ENCODE peak calls at places on chromosome 16, in six cellular contexts. One of them, this sample, is unnamed.

GRCh38 chr16:72836985-72837384 is 210.9 kb downstream of the ZFHX3 start:
- DNase-seq in tibial nerve: no peak
- DNase-seq in mammary epithelial cell: no peak
- DNase-seq in nephron progenitor cell: no peak
- DNase-seq in T-helper 17 cell: no peak
- DNase-seq in IMR-90: no peak
- DNase-seq in this sample: no peak

GRCh38 chr16:55478827-55479559 is at the start of gene MMP2:
- DNase-seq in tibial nerve: peak; percentile 75
- DNase-seq in mammary epithelial cell: no peak
- DNase-seq in nephron progenitor cell: peak; percentile 74
- DNase-seq in T-helper 17 cell: no peak
- DNase-seq in IMR-90: peak; percentile 79
- DNase-seq in this sample: peak; percentile 36

GRCh38 chr16:28820016-28820415 is 2.8 kb upstream of the ATXN2L start:
- DNase-seq in tibial nerve: no peak
- DNase-seq in mammary epithelial cell: no peak
- DNase-seq in nephron progenitor cell: no peak
- DNase-seq in T-helper 17 cell: no peak
- DNase-seq in IMR-90: no peak
- DNase-seq in this sample: no peak

GRCh38 chr16:79316004-79316458 is 284.5 kb downstream of the MAF start:
- DNase-seq in tibial nerve: no peak
- DNase-seq in mammary epithelial cell: no peak
- DNase-seq in nephron progenitor cell: no peak
- DNase-seq in T-helper 17 cell: no peak
- DNase-seq in IMR-90: no peak
- DNase-seq in this sample: no peak

GRCh38 chr16:4327782-4328579 is 12.1 kb downstream of the GLIS2 start:
- DNase-seq in tibial nerve: peak; percentile 60
- DNase-seq in mammary epithelial cell: peak; percentile 40
- DNase-seq in nephron progenitor cell: peak; percentile 79
- DNase-seq in T-helper 17 cell: peak; percentile 42
- DNase-seq in IMR-90: peak; percentile 69
- DNase-seq in this sample: no peak

GRCh38 chr16:2482181-2483107 is 7.5 kb downstream of the TBC1D24 start:
- DNase-seq in tibial nerve: peak; percentile 59
- DNase-seq in mammary epithelial cell: peak; percentile 43
- DNase-seq in nephron progenitor cell: no peak
- DNase-seq in T-helper 17 cell: no peak
- DNase-seq in IMR-90: peak; percentile 71
- DNase-seq in this sample: peak; percentile 80

GRCh38 chr16:68776821-68777485 is 39.9 kb downstream of the CDH1 start:
- DNase-seq in tibial nerve: no peak
- DNase-seq in mammary epithelial cell: peak; percentile 56
- DNase-seq in nephron progenitor cell: no peak
- DNase-seq in T-helper 17 cell: no peak
- DNase-seq in IMR-90: no peak
- DNase-seq in this sample: no peak

GRCh38 chr16:82767198-82767597 is 140.4 kb downstream of the CDH13 start:
- DNase-seq in tibial nerve: no peak
- DNase-seq in mammary epithelial cell: no peak
- DNase-seq in nephron progenitor cell: no peak
- DNase-seq in T-helper 17 cell: no peak
- DNase-seq in IMR-90: no peak
- DNase-seq in this sample: no peak

GRCh38 chr16:66844342-66845079 is at the start of gene CA7:
- DNase-seq in tibial nerve: no peak
- DNase-seq in mammary epithelial cell: no peak
- DNase-seq in nephron progenitor cell: peak; percentile 51
- DNase-seq in T-helper 17 cell: no peak
- DNase-seq in IMR-90: no peak
- DNase-seq in this sample: no peak

GRCh38 chr16:964696-965395 is 5.9 kb downstream of the LMF1 start:
- DNase-seq in tibial nerve: no peak
- DNase-seq in mammary epithelial cell: no peak
- DNase-seq in nephron progenitor cell: no peak
- DNase-seq in T-helper 17 cell: peak; percentile 72
- DNase-seq in IMR-90: no peak
- DNase-seq in this sample: no peak